ENCODE peak calls at places on chromosomes 4 and X, in five cellular contexts. One of them, this sample, is unnamed.

GRCh38 chrX:100625985-100626491 is 10.6 kb downstream of the TSPAN6 start:
- DNase-seq in H9: no peak
- DNase-seq in stomach: no peak
- DNase-seq in suprapubic skin: no peak
- DNase-seq in gastrocnemius medialis: no peak
- DNase-seq in this sample: no peak

GRCh38 chr4:8353912-8354453 is 84.4 kb downstream of the HTRA3 start:
- DNase-seq in suprapubic skin: no peak
- DNase-seq in gastrocnemius medialis: no peak
- DNase-seq in stomach: no peak
- DNase-seq in H9: no peak
- DNase-seq in this sample: no peak

GRCh38 chr4:76622126-76622525 is 187.1 kb downstream of the SHROOM3 start:
- DNase-seq in suprapubic skin: no peak
- DNase-seq in H9: no peak
- DNase-seq in gastrocnemius medialis: no peak
- DNase-seq in stomach: peak
- DNase-seq in this sample: no peak

GRCh38 chr4:184408021-184408710 is 66.2 kb downstream of the IRF2 start:
- DNase-seq in suprapubic skin: no peak
- DNase-seq in gastrocnemius medialis: no peak
- DNase-seq in stomach: no peak
- DNase-seq in H9: no peak
- DNase-seq in this sample: no peak

GRCh38 chr4:82450966-82451755 is 20.8 kb downstream of the ENOPH1 start:
- DNase-seq in H9: no peak
- DNase-seq in stomach: no peak
- DNase-seq in suprapubic skin: no peak
- DNase-seq in gastrocnemius medialis: no peak
- DNase-seq in this sample: no peak

GRCh38 chrX:40153335-40154221 is 55.8 kb upstream of the BCOR start:
- DNase-seq in H9: peak
- DNase-seq in gastrocnemius medialis: no peak
- DNase-seq in stomach: peak
- DNase-seq in suprapubic skin: no peak
- DNase-seq in this sample: no peak

GRCh38 chr4:98542011-98542410 is 116.4 kb downstream of the TSPAN5 start:
- DNase-seq in stomach: no peak
- DNase-seq in H9: no peak
- DNase-seq in suprapubic skin: no peak
- DNase-seq in gastrocnemius medialis: no peak
- DNase-seq in this sample: no peak

GRCh38 chr4:13657016-13657415 is 29.5 kb upstream of the BOD1L1 start:
- DNase-seq in suprapubic skin: no peak
- DNase-seq in H9: no peak
- DNase-seq in gastrocnemius medialis: no peak
- DNase-seq in stomach: no peak
- DNase-seq in this sample: no peak

GRCh38 chr4:140884431-140885058 is 128.4 kb upstream of the TBC1D9 start:
- DNase-seq in suprapubic skin: no peak
- DNase-seq in stomach: peak
- DNase-seq in gastrocnemius medialis: peak
- DNase-seq in H9: peak
- DNase-seq in this sample: no peak

GRCh38 chr4:8582436-8582835 is 2.2 kb downstream of the GPR78 start:
- DNase-seq in stomach: no peak
- DNase-seq in H9: no peak
- DNase-seq in suprapubic skin: peak
- DNase-seq in gastrocnemius medialis: no peak
- DNase-seq in this sample: no peak

GRCh38 chr4:150723727-150724411 is 141.9 kb downstream of the MAB21L2 start:
- DNase-seq in H9: no peak
- DNase-seq in suprapubic skin: no peak
- DNase-seq in stomach: no peak
- DNase-seq in gastrocnemius medialis: no peak
- DNase-seq in this sample: no peak

GRCh38 chr4:113975578-113975977 is 3.9 kb downstream of the ARSJ start:
- DNase-seq in gastrocnemius medialis: no peak
- DNase-seq in suprapubic skin: no peak
- DNase-seq in stomach: no peak
- DNase-seq in H9: no peak
- DNase-seq in this sample: no peak

GRCh38 chr4:77734928-77735327 is 84.2 kb downstream of the CNOT6L start:
- DNase-seq in stomach: no peak
- DNase-seq in gastrocnemius medialis: no peak
- DNase-seq in suprapubic skin: no peak
- DNase-seq in H9: no peak
- DNase-seq in this sample: no peak

GRCh38 chr4:20890752-20891151 is 190.5 kb downstream of the PACRGL start:
- DNase-seq in H9: no peak
- DNase-seq in suprapubic skin: no peak
- DNase-seq in stomach: no peak
- DNase-seq in gastrocnemius medialis: no peak
- DNase-seq in this sample: no peak

GRCh38 chr4:2615821-2616220 is 79.4 kb downstream of the FAM193A start:
- DNase-seq in stomach: no peak
- DNase-seq in gastrocnemius medialis: no peak
- DNase-seq in suprapubic skin: no peak
- DNase-seq in H9: no peak
- DNase-seq in this sample: no peak

GRCh38 chr4:78567502-78568075 is 16.0 kb downstream of the ANXA3 start:
- DNase-seq in suprapubic skin: no peak
- DNase-seq in stomach: no peak
- DNase-seq in gastrocnemius medialis: no peak
- DNase-seq in H9: no peak
- DNase-seq in this sample: no peak

GRCh38 chrX:25180242-25180641 is 164.5 kb upstream of the ARX start:
- DNase-seq in stomach: no peak
- DNase-seq in H9: no peak
- DNase-seq in suprapubic skin: no peak
- DNase-seq in gastrocnemius medialis: no peak
- DNase-seq in this sample: no peak

DNA sequence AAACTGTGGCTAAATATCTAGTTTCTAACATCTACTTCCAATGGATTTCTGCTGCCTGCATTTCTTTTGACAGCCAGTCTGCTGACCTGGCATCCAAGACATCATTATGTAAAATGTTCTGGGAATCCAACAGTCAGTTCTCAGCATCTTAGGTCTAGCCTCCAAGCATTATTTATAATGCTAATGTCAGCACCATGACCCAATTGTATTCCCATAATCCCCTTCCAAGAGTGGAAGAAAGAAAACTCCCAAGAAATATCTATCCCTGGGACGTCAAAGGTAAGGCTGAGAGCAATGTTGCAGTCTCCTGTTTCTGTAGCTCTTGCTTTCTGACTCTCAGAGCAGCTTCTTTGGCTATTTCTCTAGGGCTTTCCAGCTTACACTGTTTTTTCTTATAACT is 50.6 kb upstream of the GAB1 start:
- DNase-seq in stomach: no peak
- DNase-seq in gastrocnemius medialis: no peak
- DNase-seq in suprapubic skin: no peak
- DNase-seq in H9: no peak
- DNase-seq in this sample: no peak
- H3K27ac ChIP-seq in stomach: peak
- H3K27ac ChIP-seq in gastrocnemius medialis: peak
- H3K27ac ChIP-seq in suprapubic skin: peak
- H3K27ac ChIP-seq in H9: no peak
- H3K27ac ChIP-seq in this sample: peak

GRCh38 chr4:26132858-26133257 is 188.0 kb upstream of the RBPJ start:
- DNase-seq in stomach: no peak
- DNase-seq in suprapubic skin: no peak
- DNase-seq in gastrocnemius medialis: no peak
- DNase-seq in H9: peak
- DNase-seq in this sample: no peak
- TF ChIP-seq CTCF in stomach: no peak
- TF ChIP-seq CTCF in suprapubic skin: no peak
- TF ChIP-seq CTCF in gastrocnemius medialis: no peak
- TF ChIP-seq CTCF in H9: peak
- TF ChIP-seq CTCF in this sample: no peak

GRCh38 chr4:52843351-52843750 is 18.8 kb upstream of the RASL11B start:
- DNase-seq in stomach: no peak
- DNase-seq in suprapubic skin: no peak
- DNase-seq in gastrocnemius medialis: no peak
- DNase-seq in H9: no peak
- DNase-seq in this sample: no peak
- H3K27ac ChIP-seq in stomach: no peak
- H3K27ac ChIP-seq in suprapubic skin: no peak
- H3K27ac ChIP-seq in gastrocnemius medialis: no peak
- H3K27ac ChIP-seq in H9: no peak
- H3K27ac ChIP-seq in this sample: no peak

DNA sequence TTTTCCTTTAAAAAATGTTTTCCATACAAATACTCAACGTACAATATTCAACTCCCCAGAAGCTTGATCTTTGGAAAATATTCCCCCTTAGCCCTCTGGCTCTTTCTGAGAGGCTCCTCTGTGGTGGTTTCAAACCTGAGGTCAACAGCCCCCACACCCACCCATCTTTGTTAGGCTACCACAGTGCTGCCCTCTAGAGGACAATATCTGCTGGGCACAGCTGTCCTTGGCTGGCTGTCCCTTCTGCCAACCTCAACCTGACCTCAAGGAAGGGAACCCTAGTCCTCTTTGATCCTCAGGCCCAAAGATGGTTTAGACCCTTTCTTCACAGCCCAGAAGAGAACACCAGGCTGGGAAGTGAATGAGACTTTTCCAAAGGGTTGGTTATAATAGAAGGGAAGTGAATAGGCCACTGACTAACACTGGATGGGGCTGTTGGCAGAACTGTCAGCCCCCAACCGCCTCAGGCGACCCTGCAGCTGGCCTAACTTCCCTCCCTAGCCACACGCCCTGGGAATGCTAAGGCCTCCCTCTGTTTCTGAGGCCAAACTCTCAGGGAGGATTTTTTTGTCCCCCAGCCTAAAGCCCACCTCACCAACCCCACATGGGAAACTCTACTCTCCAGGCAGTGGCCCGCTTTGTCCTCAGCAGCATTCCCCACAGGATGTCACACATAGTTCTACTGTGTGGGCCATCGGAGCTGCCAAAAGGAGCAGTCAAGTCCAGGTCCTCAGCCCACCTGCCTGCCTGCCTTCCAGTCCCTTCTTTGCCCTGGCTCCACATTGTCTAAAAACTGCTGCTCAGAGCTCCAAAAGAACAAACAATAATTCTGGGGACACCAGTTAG is 34.3 kb downstream of the NYX start:
- DNase-seq in gastrocnemius medialis: no peak
- DNase-seq in H9: peak
- DNase-seq in suprapubic skin: no peak
- DNase-seq in stomach: no peak
- DNase-seq in this sample: no peak
- TF ChIP-seq CTCF in gastrocnemius medialis: peak
- TF ChIP-seq CTCF in H9: peak
- TF ChIP-seq CTCF in suprapubic skin: no peak
- TF ChIP-seq CTCF in stomach: no peak
- TF ChIP-seq CTCF in this sample: no peak

DNA sequence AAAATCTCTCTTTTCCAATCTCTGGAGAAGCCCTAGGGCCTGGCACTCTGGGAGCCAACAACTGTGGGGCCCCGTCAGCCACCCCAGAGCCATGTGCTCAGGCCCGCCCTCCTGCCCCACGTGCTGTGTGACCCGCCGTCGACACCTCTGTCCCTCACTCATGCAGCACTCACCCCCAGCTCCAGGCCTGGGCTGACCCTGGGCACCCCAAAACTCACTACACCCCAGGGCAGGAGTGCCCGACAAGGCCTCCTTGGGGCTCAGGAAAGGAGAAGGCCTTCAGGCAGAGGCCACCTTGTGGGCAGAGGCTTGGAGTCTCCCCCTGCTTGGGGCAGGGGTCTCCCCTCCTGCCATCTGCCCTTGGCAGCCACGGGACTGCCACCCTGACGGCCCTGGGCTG is 5.7 kb downstream of the MYL5 start:
- DNase-seq in suprapubic skin: no peak
- DNase-seq in gastrocnemius medialis: no peak
- DNase-seq in H9: peak
- DNase-seq in stomach: no peak
- DNase-seq in this sample: no peak
- H3K27ac ChIP-seq in suprapubic skin: no peak
- H3K27ac ChIP-seq in gastrocnemius medialis: no peak
- H3K27ac ChIP-seq in H9: no peak
- H3K27ac ChIP-seq in stomach: no peak
- H3K27ac ChIP-seq in this sample: no peak

GRCh38 chr4:5101571-5101970 is 50.3 kb downstream of the STK32B start:
- DNase-seq in gastrocnemius medialis: no peak
- DNase-seq in H9: no peak
- DNase-seq in stomach: no peak
- DNase-seq in suprapubic skin: no peak
- DNase-seq in this sample: no peak
- TF ChIP-seq CTCF in gastrocnemius medialis: no peak
- TF ChIP-seq CTCF in H9: no peak
- TF ChIP-seq CTCF in stomach: no peak
- TF ChIP-seq CTCF in suprapubic skin: no peak
- TF ChIP-seq CTCF in this sample: no peak

This sample was measured in thoracic aorta.